ENCODE peak calls at places on chromosomes 6 and 20, in four cellular contexts. T, E, S and X are unnamed samples.

GRCh38 chr6:25056130-25056529 is 120.4 kb upstream of the RIPOR2 start:
- DNase-seq in T (no peak), E (no peak), S (peak), X (no peak)

GRCh38 chr6:34709386-34709785 is 12.8 kb upstream of the ILRUN start:
- DNase-seq in T (peak), E (peak), S (peak), X (no peak)

GRCh38 chr6:37551002-37551401 is 51.3 kb upstream of the CCDC167 start:
- DNase-seq in T (no peak), E (no peak), S (no peak), X (no peak)

GRCh38 chr6:54440549-54440948 is 132.3 kb downstream of the TINAG start:
- DNase-seq in T (no peak), E (no peak), S (no peak), X (no peak)

GRCh38 chr6:15351631-15352030 is 105.8 kb downstream of the JARID2 start:
- DNase-seq in T (peak), E (no peak), S (no peak), X (no peak)

GRCh38 chr20:41094656-41095055 is 42.7 kb upstream of the PLCG1 start:
- DNase-seq in T (no peak), E (no peak), S (no peak), X (no peak)

GRCh38 chr6:46302176-46302575 is 131.4 kb upstream of the ENPP5 start:
- DNase-seq in T (no peak), E (no peak), S (no peak), X (no peak)

GRCh38 chr6:150681992-150682391 is 82.3 kb downstream of the PLEKHG1 start:
- DNase-seq in T (no peak), E (no peak), S (no peak), X (no peak)

GRCh38 chr6:73180718-73181619 is 44.3 kb downstream of the KHDC1L start:
- DNase-seq in T (no peak), E (no peak), S (no peak), X (no peak)

GRCh38 chr6:166957087-166957804 is 896 bp upstream of the RNASET2 start:
- DNase-seq in T (peak), E (peak), S (peak), X (no peak)

GRCh38 chr6:16759181-16759645 is 2.0 kb downstream of the ATXN1 start:
- DNase-seq in T (no peak), E (no peak), S (no peak), X (no peak)

GRCh38 chr6:85449388-85449817 is 480 bp upstream of the NT5E start:
- DNase-seq in T (no peak), E (no peak), S (peak), X (no peak)

GRCh38 chr6:40586369-40586768 is 795 bp downstream of the LRFN2 start:
- DNase-seq in T (no peak), E (no peak), S (no peak), X (no peak)

GRCh38 chr6:11650711-11651110 is 113.2 kb downstream of the TMEM170B start:
- DNase-seq in T (no peak), E (no peak), S (no peak), X (no peak)

GRCh38 chr6:168171673-168172352 is 92.8 kb upstream of the FRMD1 start:
- DNase-seq in T (no peak), E (no peak), S (peak), X (no peak)

GRCh38 chr20:35297153-35297552 is 4.9 kb upstream of the FAM83C start:
- DNase-seq in T (no peak), E (no peak), S (no peak), X (peak)

GRCh38 chr6:41450581-41450980 is 95.6 kb upstream of the FOXP4 start:
- DNase-seq in T (no peak), E (no peak), S (no peak), X (no peak)

GRCh38 chr6:143692696-143693095 is 14.9 kb downstream of the PHACTR2 start:
- DNase-seq in T (no peak), E (no peak), S (no peak), X (no peak)

GRCh38 chr6:142387997-142388815 is 86.4 kb downstream of the ADGRG6 start:
- DNase-seq in T (no peak), E (no peak), S (no peak), X (no peak)

GRCh38 chr6:63844287-63844686 is 208.7 kb downstream of the PHF3 start:
- DNase-seq in T (no peak), E (no peak), S (no peak), X (no peak)

GRCh38 chr6:42237857-42238256 is 20.2 kb upstream of the MRPS10 start:
- DNase-seq in T (no peak), E (no peak), S (no peak), X (no peak)

GRCh38 chr20:20037960-20038359 is 14.3 kb downstream of the CRNKL1 start:
- DNase-seq in T (no peak), E (no peak), S (no peak), X (no peak)

GRCh38 chr6:21634582-21634981 is 41.0 kb downstream of the SOX4 start:
- DNase-seq in T (no peak), E (no peak), S (no peak), X (no peak)

GRCh38 chr6:85484941-85485340 is 35.1 kb downstream of the NT5E start:
- DNase-seq in T (no peak), E (no peak), S (no peak), X (no peak)

DNA sequence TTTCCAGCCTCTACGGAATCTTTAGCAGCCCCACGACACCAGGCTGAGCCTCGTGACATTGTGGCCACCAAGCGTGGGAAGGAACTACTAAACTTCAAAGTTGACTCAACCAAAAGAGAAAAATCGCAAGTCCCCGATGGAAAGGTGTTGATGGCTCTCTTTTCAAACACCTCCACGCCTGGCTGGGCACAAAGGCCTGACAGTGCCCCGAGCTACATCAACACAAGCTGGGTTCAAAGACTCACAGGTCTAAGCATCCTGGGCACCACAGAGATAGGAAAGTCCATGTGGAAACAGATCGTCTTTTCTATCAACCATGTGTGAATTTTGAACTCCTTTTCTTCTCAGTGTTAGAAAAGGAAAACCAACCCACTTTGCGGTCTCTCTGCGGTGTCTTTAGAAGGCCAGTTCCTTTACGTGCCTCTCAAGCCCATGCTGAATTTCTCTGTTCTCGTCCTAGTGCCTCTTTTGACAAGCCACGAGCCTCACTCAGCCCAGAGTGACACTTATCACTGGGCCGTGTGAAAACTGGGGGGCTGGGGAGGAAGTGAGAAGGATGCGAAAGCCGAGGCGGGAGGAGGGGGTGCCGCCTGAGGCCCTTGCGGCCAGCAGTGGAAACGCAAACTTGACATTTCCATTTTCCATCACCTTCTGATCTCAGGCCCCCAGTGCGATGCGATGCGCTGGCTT is 59.4 kb downstream of the GFOD1 start:
- DNase-seq in T (no peak), E (no peak), S (peak), X (no peak)
- TF ChIP-seq CTCF in T (no peak), E (no peak), S (peak), X (no peak)

GRCh38 chr20:219290-220115 is 7.6 kb upstream of the DEFB129 start:
- DNase-seq in T (no peak), E (no peak), S (no peak), X (no peak)
- TF ChIP-seq CTCF in T (peak), E (peak), S (no peak), X (peak)

GRCh38 chr20:45064812-45065211 is 36.1 kb downstream of the KCNS1 start:
- DNase-seq in T (no peak), E (no peak), S (no peak), X (no peak)

GRCh38 chr20:45067087-45067486 is 33.8 kb downstream of the KCNS1 start:
- DNase-seq in T (no peak), E (no peak), S (no peak), X (no peak)

GRCh38 chr20:45069261-45069660 is 31.7 kb downstream of the KCNS1 start:
- DNase-seq in T (no peak), E (no peak), S (no peak), X (no peak)

GRCh38 chr20:45067558-45067957 is 33.4 kb downstream of the KCNS1 start:
- DNase-seq in T (no peak), E (no peak), S (no peak), X (no peak)

DNA sequence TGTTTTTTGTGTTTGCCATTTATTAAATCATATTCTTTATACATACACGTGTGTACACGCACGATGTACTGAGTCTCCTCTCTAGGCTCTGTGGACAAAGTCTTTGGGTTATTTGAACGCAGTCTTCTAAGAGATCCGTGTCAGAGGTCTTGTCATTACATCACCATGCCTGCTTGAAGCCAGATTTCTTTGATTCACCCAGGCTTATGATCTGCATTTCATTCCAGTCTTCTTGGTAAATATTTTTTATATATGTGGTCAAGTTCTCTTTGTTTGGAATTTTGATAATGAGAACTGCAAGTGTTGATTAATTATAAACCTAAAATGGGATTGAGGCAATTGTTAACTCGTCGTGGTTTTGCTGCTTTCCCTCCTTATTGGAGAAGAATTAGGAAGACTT is 34.6 kb downstream of the KCNS1 start:
- DNase-seq in T (no peak), E (no peak), S (no peak), X (no peak)
- TF ChIP-seq CTCF in T (no peak), E (no peak), S (no peak), X (no peak)

GRCh38 chr6:109456283-109456583 is 661 bp upstream of the MICAL1 start:
- DNase-seq in T (no peak), E (no peak), S (no peak), X (no peak)

GRCh38 chr6:109454483-109455160 is 950 bp downstream of the MICAL1 start:
- DNase-seq in T (no peak), E (no peak), S (peak), X (no peak)

GRCh38 chr6:109456710-109457595 is 1.4 kb upstream of the MICAL1 start:
- DNase-seq in T (peak), E (peak), S (peak), X (no peak)

GRCh38 chr6:109455161-109455501 is 441 bp downstream of the MICAL1 start:
- DNase-seq in T (no peak), E (no peak), S (peak), X (no peak)

DNA sequence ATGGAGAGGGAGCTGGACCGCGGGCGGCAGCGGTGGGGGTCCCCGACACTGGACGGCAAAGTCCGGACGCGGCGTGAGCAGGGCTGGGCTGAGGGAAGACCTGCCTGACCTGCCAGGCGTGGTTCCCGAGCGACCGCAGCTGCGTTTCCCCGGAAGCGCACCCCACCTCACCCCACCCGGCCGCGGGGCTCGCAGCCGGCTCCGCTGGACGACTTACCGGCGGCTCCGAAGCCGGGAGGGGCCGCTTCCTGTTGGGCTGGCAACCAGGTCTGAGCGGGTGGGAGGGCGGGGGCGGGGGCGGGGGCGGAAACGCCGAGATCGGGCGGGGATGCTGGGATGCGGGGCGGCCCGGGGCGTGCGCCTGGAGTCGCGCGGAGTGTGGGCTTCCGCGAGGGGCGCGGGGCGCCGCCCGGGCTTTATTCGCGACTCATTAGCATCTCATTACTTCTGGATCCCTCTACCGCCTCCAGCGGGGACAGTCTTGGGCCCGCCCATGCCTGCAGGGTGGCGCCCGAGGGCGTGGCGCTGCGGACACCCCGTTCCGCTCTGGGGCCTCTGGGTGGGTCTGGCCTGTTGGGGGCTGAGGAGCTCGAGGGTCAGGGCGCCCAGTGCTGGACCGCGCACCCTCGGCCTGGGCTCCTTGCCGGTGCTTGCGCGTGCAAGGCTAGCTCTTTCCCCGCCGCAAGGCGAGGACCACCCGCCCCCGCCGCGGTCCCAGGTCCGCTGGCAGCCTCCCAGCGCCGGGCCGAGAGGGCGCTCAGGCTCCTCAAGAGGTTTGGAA is at the start of gene MICAL1:
- DNase-seq in T (peak), E (no peak), S (peak), X (no peak)
- TF ChIP-seq CTCF in T (peak), E (peak), S (peak), X (peak)

DNA sequence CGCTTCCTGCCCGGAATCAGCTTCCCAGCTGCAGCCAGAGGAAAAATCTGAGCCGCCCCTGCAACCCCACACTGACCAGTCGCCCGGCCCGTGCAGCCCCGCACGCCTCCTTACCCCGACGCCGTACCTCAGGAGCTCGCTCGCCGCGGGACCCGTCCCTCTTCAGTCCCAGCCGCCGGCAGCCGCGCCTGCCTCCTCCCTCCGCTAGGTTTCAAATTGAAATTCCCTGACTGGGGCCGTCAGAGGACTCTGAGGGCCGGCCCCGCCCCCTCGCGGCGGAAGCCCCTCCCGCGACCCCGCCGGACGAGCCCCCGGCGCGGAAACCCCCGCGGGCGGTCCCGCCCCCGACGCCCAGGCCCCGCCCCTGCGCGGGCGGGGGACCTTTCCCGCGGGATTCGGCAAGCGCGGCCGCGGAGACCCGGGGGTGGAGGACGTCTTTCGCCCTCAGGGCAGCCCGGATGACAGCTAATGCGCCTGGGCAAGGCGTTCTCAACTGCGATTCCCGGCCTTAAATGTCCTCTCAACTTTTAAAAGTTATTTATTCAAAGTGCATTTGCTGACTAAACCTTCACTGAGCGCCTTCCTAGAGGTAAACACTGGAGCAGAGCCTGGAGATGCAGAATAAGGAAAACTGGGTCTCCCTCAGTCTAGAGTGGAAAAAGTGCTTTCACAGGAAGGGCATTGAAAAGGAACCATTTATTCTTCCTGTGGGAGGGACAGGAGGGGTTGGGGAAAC is at the start of gene EPB41L2:
- DNase-seq in T (peak), E (peak), S (peak), X (peak)
- TF ChIP-seq CTCF in T (peak), E (peak), S (peak), X (peak)

DNA sequence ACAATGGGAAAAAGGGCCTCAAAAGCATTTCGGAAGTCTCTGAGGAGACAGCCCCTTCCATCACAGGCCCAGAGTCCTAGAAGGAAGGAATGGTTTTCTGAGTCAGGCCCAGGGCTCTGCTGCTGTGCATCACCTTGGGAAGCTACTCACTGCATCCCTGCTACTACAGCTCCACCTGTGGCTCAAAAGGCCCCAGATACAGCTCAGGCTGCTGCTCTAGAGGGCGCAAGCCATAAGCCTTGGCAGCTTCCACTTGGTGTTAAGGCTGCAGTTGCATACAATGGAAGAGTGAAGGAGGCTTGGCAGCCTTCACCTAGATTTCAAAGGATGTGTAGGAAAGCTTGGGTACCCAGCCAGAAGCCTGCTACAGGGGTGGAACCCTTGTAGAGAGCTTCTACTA is 54.8 kb downstream of the MEI4 start:
- DNase-seq in T (no peak), E (no peak), S (no peak), X (no peak)
- TF ChIP-seq CTCF in T (no peak), E (no peak), S (no peak), X (no peak)

GRCh38 chr20:12434672-12435071 is 517.0 kb downstream of the BTBD3 start:
- DNase-seq in T (no peak), E (no peak), S (no peak), X (no peak)
- TF ChIP-seq CTCF in T (no peak), E (no peak), S (no peak), X (no peak)

GRCh38 chr6:86942761-86943526 is 5.6 kb downstream of the HTR1E start:
- DNase-seq in T (no peak), E (no peak), S (no peak), X (no peak)

GRCh38 chr6:86936834-86937218 is 502 bp upstream of the HTR1E start:
- DNase-seq in T (no peak), E (no peak), S (no peak), X (peak)

GRCh38 chr6:86938814-86939213 is 1.5 kb downstream of the HTR1E start:
- DNase-seq in T (no peak), E (no peak), S (no peak), X (no peak)

GRCh38 chr6:86934365-86934764 is 3.0 kb upstream of the HTR1E start:
- DNase-seq in T (no peak), E (no peak), S (no peak), X (no peak)

DNA sequence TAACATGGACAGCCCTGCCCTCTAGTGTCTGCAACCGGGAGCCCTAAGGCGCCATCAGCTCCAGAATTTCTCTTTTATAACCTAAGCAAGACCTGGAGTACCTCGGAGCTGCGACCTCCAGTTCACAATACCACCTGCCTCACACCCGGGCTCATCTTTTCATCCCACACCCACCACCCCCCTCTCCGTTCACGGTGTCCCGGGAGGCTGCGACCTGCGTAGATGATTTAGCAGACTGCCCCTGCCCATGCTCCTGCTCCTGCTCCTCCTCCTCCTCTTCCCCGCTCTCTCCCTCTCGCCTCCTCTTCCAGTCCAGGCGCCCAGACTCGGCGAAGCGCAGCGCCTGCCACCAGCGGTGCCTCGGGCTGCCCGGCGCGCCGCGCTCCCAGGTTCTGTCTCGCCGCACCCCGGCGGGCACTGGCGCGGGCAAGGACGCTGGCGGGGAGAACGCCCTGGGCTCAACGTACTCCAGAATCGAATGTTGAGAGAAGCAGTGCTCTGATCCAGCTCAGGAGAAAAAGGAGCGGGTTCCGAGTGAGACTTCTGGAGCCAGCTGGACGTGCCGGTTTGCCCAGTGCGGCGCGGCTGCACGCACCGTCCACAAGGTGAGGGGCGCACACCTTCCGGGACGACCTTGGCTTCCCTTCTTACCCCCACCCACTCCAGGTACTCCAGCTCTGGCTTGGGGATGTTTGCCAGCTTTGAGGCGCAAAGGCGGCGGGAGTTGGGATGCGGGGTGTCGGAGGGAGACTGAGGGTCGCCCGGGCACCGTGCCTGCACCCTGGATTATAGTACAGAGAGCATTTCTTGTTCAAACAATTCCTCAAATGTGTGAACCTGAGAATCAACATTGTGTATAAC is at the start of gene HTR1E:
- DNase-seq in T (no peak), E (peak), S (no peak), X (peak)
- TF ChIP-seq CTCF in T (peak), E (peak), S (no peak), X (peak)

DNA sequence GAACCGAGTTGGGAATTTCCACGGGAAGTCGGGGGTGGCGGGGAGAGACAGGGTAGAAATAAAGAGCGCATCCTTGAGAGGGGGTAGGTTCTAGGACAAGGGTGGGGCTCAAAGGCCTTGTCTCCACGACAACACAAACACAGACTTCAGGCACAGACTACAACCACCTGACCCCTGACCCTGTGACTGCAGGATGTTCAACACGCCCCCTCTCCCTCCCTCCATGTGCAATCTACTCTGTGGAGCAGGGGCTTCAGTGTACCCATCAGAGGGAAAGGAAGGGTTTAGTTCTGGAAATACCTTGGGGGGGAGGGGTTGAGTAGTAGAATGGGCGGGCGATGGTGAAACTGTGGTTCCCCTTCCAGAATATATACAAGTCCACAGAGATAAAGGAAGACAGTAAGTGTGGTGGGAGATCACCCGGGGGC is 651 bp upstream of the TAPBP start:
- DNase-seq in T (peak), E (peak), S (peak), X (no peak)
- TF ChIP-seq CTCF in T (no peak), E (no peak), S (no peak), X (no peak)